ENCODE peak calls at places on chromosomes 1 and 21, in nine cellular contexts. One of them, this sample, is unnamed.

GRCh38 chr1:156316909-156317308 is 17.8 kb upstream of the VHLL start:
- DNase-seq in stimulated activated naive CD4-positive, alpha-beta T cell treated with Interleukin-2 at 50 U/mL for 16 hours: no peak
- DNase-seq in stimulated activated CD8-positive, alpha-beta memory T cell treated with anti-CD3 and anti-CD28 coated beads, Interleukin-12 subunit alpha, Interleukin-12 subunit beta, amount 100 ng/mL, for 1 hour: no peak
- DNase-seq in HTR-8/SVneo: no peak
- DNase-seq in NCI-H345: no peak
- DNase-seq in upper lobe of right lung: no peak
- DNase-seq in HS-27A: no peak
- DNase-seq in epithelial cell of proximal tubule: no peak
- DNase-seq in CD4-positive, alpha-beta memory T cell: no peak
- DNase-seq in this sample: no peak

GRCh38 chr1:244615301-244615700 is 37.6 kb upstream of the DESI2 start:
- DNase-seq in HTR-8/SVneo: no peak
- DNase-seq in stimulated activated naive CD4-positive, alpha-beta T cell treated with Interleukin-2 at 50 U/mL for 16 hours: no peak
- DNase-seq in NCI-H345: no peak
- DNase-seq in stimulated activated CD8-positive, alpha-beta memory T cell treated with anti-CD3 and anti-CD28 coated beads, Interleukin-12 subunit alpha, Interleukin-12 subunit beta, amount 100 ng/mL, for 1 hour: no peak
- DNase-seq in CD4-positive, alpha-beta memory T cell: no peak
- DNase-seq in upper lobe of right lung: no peak
- DNase-seq in epithelial cell of proximal tubule: no peak
- DNase-seq in HS-27A: no peak
- DNase-seq in this sample: no peak

GRCh38 chr21:25039461-25040380 is 567.6 kb downstream of the MRPL39 start:
- DNase-seq in upper lobe of right lung: no peak
- DNase-seq in NCI-H345: peak; percentile 34
- DNase-seq in stimulated activated naive CD4-positive, alpha-beta T cell treated with Interleukin-2 at 50 U/mL for 16 hours: no peak
- DNase-seq in epithelial cell of proximal tubule: peak; percentile 26
- DNase-seq in HTR-8/SVneo: peak; percentile 17
- DNase-seq in CD4-positive, alpha-beta memory T cell: no peak
- DNase-seq in HS-27A: peak; percentile 15
- DNase-seq in stimulated activated CD8-positive, alpha-beta memory T cell treated with anti-CD3 and anti-CD28 coated beads, Interleukin-12 subunit alpha, Interleukin-12 subunit beta, amount 100 ng/mL, for 1 hour: no peak
- DNase-seq in this sample: no peak

GRCh38 chr1:65066379-65066765 is 81.6 kb upstream of the AK4 start:
- DNase-seq in HTR-8/SVneo: no peak
- DNase-seq in HS-27A: no peak
- DNase-seq in NCI-H345: no peak
- DNase-seq in epithelial cell of proximal tubule: no peak
- DNase-seq in stimulated activated naive CD4-positive, alpha-beta T cell treated with Interleukin-2 at 50 U/mL for 16 hours: no peak
- DNase-seq in stimulated activated CD8-positive, alpha-beta memory T cell treated with anti-CD3 and anti-CD28 coated beads, Interleukin-12 subunit alpha, Interleukin-12 subunit beta, amount 100 ng/mL, for 1 hour: no peak
- DNase-seq in upper lobe of right lung: no peak
- DNase-seq in CD4-positive, alpha-beta memory T cell: peak; percentile 47
- DNase-seq in this sample: no peak

GRCh38 chr1:210754931-210755670 is 378.8 kb downstream of the KCNH1 start:
- DNase-seq in HS-27A: no peak
- DNase-seq in HTR-8/SVneo: no peak
- DNase-seq in upper lobe of right lung: no peak
- DNase-seq in CD4-positive, alpha-beta memory T cell: no peak
- DNase-seq in NCI-H345: peak; percentile 99
- DNase-seq in stimulated activated CD8-positive, alpha-beta memory T cell treated with anti-CD3 and anti-CD28 coated beads, Interleukin-12 subunit alpha, Interleukin-12 subunit beta, amount 100 ng/mL, for 1 hour: no peak
- DNase-seq in stimulated activated naive CD4-positive, alpha-beta T cell treated with Interleukin-2 at 50 U/mL for 16 hours: no peak
- DNase-seq in epithelial cell of proximal tubule: no peak
- DNase-seq in this sample: peak; percentile 52

GRCh38 chr1:245383396-245384330 is 228.9 kb downstream of the KIF26B start:
- DNase-seq in NCI-H345: no peak
- DNase-seq in HTR-8/SVneo: no peak
- DNase-seq in stimulated activated CD8-positive, alpha-beta memory T cell treated with anti-CD3 and anti-CD28 coated beads, Interleukin-12 subunit alpha, Interleukin-12 subunit beta, amount 100 ng/mL, for 1 hour: no peak
- DNase-seq in HS-27A: no peak
- DNase-seq in stimulated activated naive CD4-positive, alpha-beta T cell treated with Interleukin-2 at 50 U/mL for 16 hours: no peak
- DNase-seq in upper lobe of right lung: no peak
- DNase-seq in epithelial cell of proximal tubule: no peak
- DNase-seq in CD4-positive, alpha-beta memory T cell: no peak
- DNase-seq in this sample: no peak

GRCh38 chr21:35924714-35925301 is 135.5 kb downstream of the SETD4 start:
- DNase-seq in upper lobe of right lung: no peak
- DNase-seq in CD4-positive, alpha-beta memory T cell: no peak
- DNase-seq in epithelial cell of proximal tubule: peak; percentile 65
- DNase-seq in stimulated activated CD8-positive, alpha-beta memory T cell treated with anti-CD3 and anti-CD28 coated beads, Interleukin-12 subunit alpha, Interleukin-12 subunit beta, amount 100 ng/mL, for 1 hour: no peak
- DNase-seq in HS-27A: no peak
- DNase-seq in HTR-8/SVneo: peak; percentile 10
- DNase-seq in stimulated activated naive CD4-positive, alpha-beta T cell treated with Interleukin-2 at 50 U/mL for 16 hours: peak; percentile 13
- DNase-seq in NCI-H345: no peak
- DNase-seq in this sample: no peak

GRCh38 chr1:149848811-149849210 is 50.6 kb upstream of the BOLA1 start:
- DNase-seq in NCI-H345: peak; percentile 62
- DNase-seq in HS-27A: no peak
- DNase-seq in CD4-positive, alpha-beta memory T cell: no peak
- DNase-seq in stimulated activated naive CD4-positive, alpha-beta T cell treated with Interleukin-2 at 50 U/mL for 16 hours: no peak
- DNase-seq in upper lobe of right lung: no peak
- DNase-seq in epithelial cell of proximal tubule: no peak
- DNase-seq in stimulated activated CD8-positive, alpha-beta memory T cell treated with anti-CD3 and anti-CD28 coated beads, Interleukin-12 subunit alpha, Interleukin-12 subunit beta, amount 100 ng/mL, for 1 hour: no peak
- DNase-seq in HTR-8/SVneo: no peak
- DNase-seq in this sample: peak; percentile 3

GRCh38 chr1:52365091-52365745 is 787 bp downstream of the CC2D1B start:
- DNase-seq in CD4-positive, alpha-beta memory T cell: peak; percentile 51
- DNase-seq in stimulated activated naive CD4-positive, alpha-beta T cell treated with Interleukin-2 at 50 U/mL for 16 hours: no peak
- DNase-seq in NCI-H345: no peak
- DNase-seq in upper lobe of right lung: peak; percentile 87
- DNase-seq in HTR-8/SVneo: peak; percentile 72
- DNase-seq in HS-27A: peak; percentile 55
- DNase-seq in stimulated activated CD8-positive, alpha-beta memory T cell treated with anti-CD3 and anti-CD28 coated beads, Interleukin-12 subunit alpha, Interleukin-12 subunit beta, amount 100 ng/mL, for 1 hour: no peak
- DNase-seq in epithelial cell of proximal tubule: peak; percentile 18
- DNase-seq in this sample: peak; percentile 23

GRCh38 chr1:244273262-244273844 is 178.4 kb downstream of the ADSS2 start:
- DNase-seq in HTR-8/SVneo: no peak
- DNase-seq in upper lobe of right lung: no peak
- DNase-seq in NCI-H345: no peak
- DNase-seq in CD4-positive, alpha-beta memory T cell: no peak
- DNase-seq in epithelial cell of proximal tubule: no peak
- DNase-seq in stimulated activated naive CD4-positive, alpha-beta T cell treated with Interleukin-2 at 50 U/mL for 16 hours: no peak
- DNase-seq in stimulated activated CD8-positive, alpha-beta memory T cell treated with anti-CD3 and anti-CD28 coated beads, Interleukin-12 subunit alpha, Interleukin-12 subunit beta, amount 100 ng/mL, for 1 hour: no peak
- DNase-seq in HS-27A: no peak
- DNase-seq in this sample: no peak

GRCh38 chr1:185938396-185938795 is 204.2 kb downstream of the HMCN1 start:
- DNase-seq in HTR-8/SVneo: no peak
- DNase-seq in stimulated activated naive CD4-positive, alpha-beta T cell treated with Interleukin-2 at 50 U/mL for 16 hours: no peak
- DNase-seq in upper lobe of right lung: no peak
- DNase-seq in NCI-H345: no peak
- DNase-seq in CD4-positive, alpha-beta memory T cell: no peak
- DNase-seq in stimulated activated CD8-positive, alpha-beta memory T cell treated with anti-CD3 and anti-CD28 coated beads, Interleukin-12 subunit alpha, Interleukin-12 subunit beta, amount 100 ng/mL, for 1 hour: no peak
- DNase-seq in HS-27A: peak; percentile 53
- DNase-seq in epithelial cell of proximal tubule: no peak
- DNase-seq in this sample: no peak

GRCh38 chr1:172135923-172136610 is 284.4 kb upstream of the C1orf105 start:
- DNase-seq in epithelial cell of proximal tubule: no peak
- DNase-seq in HS-27A: peak; percentile 42
- DNase-seq in CD4-positive, alpha-beta memory T cell: no peak
- DNase-seq in stimulated activated CD8-positive, alpha-beta memory T cell treated with anti-CD3 and anti-CD28 coated beads, Interleukin-12 subunit alpha, Interleukin-12 subunit beta, amount 100 ng/mL, for 1 hour: no peak
- DNase-seq in HTR-8/SVneo: no peak
- DNase-seq in NCI-H345: no peak
- DNase-seq in stimulated activated naive CD4-positive, alpha-beta T cell treated with Interleukin-2 at 50 U/mL for 16 hours: no peak
- DNase-seq in upper lobe of right lung: no peak
- DNase-seq in this sample: no peak

GRCh38 chr1:80218112-80218511 is 1211.6 kb upstream of the ADGRL4 start:
- DNase-seq in HTR-8/SVneo: peak; percentile 3
- DNase-seq in stimulated activated naive CD4-positive, alpha-beta T cell treated with Interleukin-2 at 50 U/mL for 16 hours: no peak
- DNase-seq in stimulated activated CD8-positive, alpha-beta memory T cell treated with anti-CD3 and anti-CD28 coated beads, Interleukin-12 subunit alpha, Interleukin-12 subunit beta, amount 100 ng/mL, for 1 hour: no peak
- DNase-seq in NCI-H345: peak; percentile 9
- DNase-seq in upper lobe of right lung: no peak
- DNase-seq in epithelial cell of proximal tubule: peak; percentile 33
- DNase-seq in CD4-positive, alpha-beta memory T cell: no peak
- DNase-seq in HS-27A: peak; percentile 63
- DNase-seq in this sample: no peak

GRCh38 chr1:88001460-88001859 is 672.8 kb downstream of the LMO4 start:
- DNase-seq in stimulated activated naive CD4-positive, alpha-beta T cell treated with Interleukin-2 at 50 U/mL for 16 hours: no peak
- DNase-seq in NCI-H345: no peak
- DNase-seq in HS-27A: peak; percentile 54
- DNase-seq in stimulated activated CD8-positive, alpha-beta memory T cell treated with anti-CD3 and anti-CD28 coated beads, Interleukin-12 subunit alpha, Interleukin-12 subunit beta, amount 100 ng/mL, for 1 hour: no peak
- DNase-seq in CD4-positive, alpha-beta memory T cell: no peak
- DNase-seq in epithelial cell of proximal tubule: peak; percentile 43
- DNase-seq in HTR-8/SVneo: no peak
- DNase-seq in upper lobe of right lung: no peak
- DNase-seq in this sample: no peak

GRCh38 chr1:187549540-187549939 is 720.8 kb downstream of the PLA2G4A start:
- DNase-seq in CD4-positive, alpha-beta memory T cell: no peak
- DNase-seq in HTR-8/SVneo: no peak
- DNase-seq in epithelial cell of proximal tubule: no peak
- DNase-seq in upper lobe of right lung: no peak
- DNase-seq in HS-27A: no peak
- DNase-seq in stimulated activated CD8-positive, alpha-beta memory T cell treated with anti-CD3 and anti-CD28 coated beads, Interleukin-12 subunit alpha, Interleukin-12 subunit beta, amount 100 ng/mL, for 1 hour: no peak
- DNase-seq in stimulated activated naive CD4-positive, alpha-beta T cell treated with Interleukin-2 at 50 U/mL for 16 hours: no peak
- DNase-seq in NCI-H345: no peak
- DNase-seq in this sample: no peak

GRCh38 chr1:29709711-29710169 is 473.4 kb downstream of the PTPRU start:
- DNase-seq in stimulated activated naive CD4-positive, alpha-beta T cell treated with Interleukin-2 at 50 U/mL for 16 hours: no peak
- DNase-seq in upper lobe of right lung: peak; percentile 25
- DNase-seq in epithelial cell of proximal tubule: no peak
- DNase-seq in stimulated activated CD8-positive, alpha-beta memory T cell treated with anti-CD3 and anti-CD28 coated beads, Interleukin-12 subunit alpha, Interleukin-12 subunit beta, amount 100 ng/mL, for 1 hour: no peak
- DNase-seq in HTR-8/SVneo: peak; percentile 49
- DNase-seq in CD4-positive, alpha-beta memory T cell: no peak
- DNase-seq in HS-27A: no peak
- DNase-seq in NCI-H345: peak; percentile 69
- DNase-seq in this sample: peak; percentile 83

GRCh38 chr21:32094792-32095191 is 184.1 kb downstream of the MIS18A start:
- DNase-seq in stimulated activated naive CD4-positive, alpha-beta T cell treated with Interleukin-2 at 50 U/mL for 16 hours: no peak
- DNase-seq in epithelial cell of proximal tubule: no peak
- DNase-seq in CD4-positive, alpha-beta memory T cell: no peak
- DNase-seq in HTR-8/SVneo: no peak
- DNase-seq in HS-27A: peak; percentile 5
- DNase-seq in NCI-H345: no peak
- DNase-seq in upper lobe of right lung: no peak
- DNase-seq in stimulated activated CD8-positive, alpha-beta memory T cell treated with anti-CD3 and anti-CD28 coated beads, Interleukin-12 subunit alpha, Interleukin-12 subunit beta, amount 100 ng/mL, for 1 hour: no peak
- DNase-seq in this sample: no peak

GRCh38 chr1:203650012-203650836 is 23.6 kb downstream of the ATP2B4 start:
- DNase-seq in stimulated activated naive CD4-positive, alpha-beta T cell treated with Interleukin-2 at 50 U/mL for 16 hours: peak; percentile 77
- DNase-seq in upper lobe of right lung: peak; percentile 82
- DNase-seq in CD4-positive, alpha-beta memory T cell: peak; percentile 95
- DNase-seq in stimulated activated CD8-positive, alpha-beta memory T cell treated with anti-CD3 and anti-CD28 coated beads, Interleukin-12 subunit alpha, Interleukin-12 subunit beta, amount 100 ng/mL, for 1 hour: peak; percentile 57
- DNase-seq in HS-27A: no peak
- DNase-seq in epithelial cell of proximal tubule: no peak
- DNase-seq in NCI-H345: peak; percentile 66
- DNase-seq in HTR-8/SVneo: no peak
- DNase-seq in this sample: peak; percentile 53

GRCh38 chr1:29577512-29577911 is 341.2 kb downstream of the PTPRU start:
- DNase-seq in NCI-H345: no peak
- DNase-seq in epithelial cell of proximal tubule: no peak
- DNase-seq in stimulated activated naive CD4-positive, alpha-beta T cell treated with Interleukin-2 at 50 U/mL for 16 hours: no peak
- DNase-seq in CD4-positive, alpha-beta memory T cell: no peak
- DNase-seq in HS-27A: no peak
- DNase-seq in stimulated activated CD8-positive, alpha-beta memory T cell treated with anti-CD3 and anti-CD28 coated beads, Interleukin-12 subunit alpha, Interleukin-12 subunit beta, amount 100 ng/mL, for 1 hour: no peak
- DNase-seq in HTR-8/SVneo: no peak
- DNase-seq in upper lobe of right lung: no peak
- DNase-seq in this sample: no peak

GRCh38 chr1:169877800-169878491 is 15.8 kb downstream of the SCYL3 start:
- DNase-seq in upper lobe of right lung: no peak
- DNase-seq in stimulated activated CD8-positive, alpha-beta memory T cell treated with anti-CD3 and anti-CD28 coated beads, Interleukin-12 subunit alpha, Interleukin-12 subunit beta, amount 100 ng/mL, for 1 hour: no peak
- DNase-seq in NCI-H345: no peak
- DNase-seq in HS-27A: no peak
- DNase-seq in HTR-8/SVneo: no peak
- DNase-seq in CD4-positive, alpha-beta memory T cell: no peak
- DNase-seq in epithelial cell of proximal tubule: no peak
- DNase-seq in stimulated activated naive CD4-positive, alpha-beta T cell treated with Interleukin-2 at 50 U/mL for 16 hours: no peak
- DNase-seq in this sample: no peak

GRCh38 chr1:212225416-212225815 is 59.8 kb upstream of the PPP2R5A start:
- DNase-seq in epithelial cell of proximal tubule: no peak
- DNase-seq in HS-27A: no peak
- DNase-seq in stimulated activated CD8-positive, alpha-beta memory T cell treated with anti-CD3 and anti-CD28 coated beads, Interleukin-12 subunit alpha, Interleukin-12 subunit beta, amount 100 ng/mL, for 1 hour: peak; percentile 9
- DNase-seq in HTR-8/SVneo: no peak
- DNase-seq in upper lobe of right lung: no peak
- DNase-seq in CD4-positive, alpha-beta memory T cell: peak; percentile 68
- DNase-seq in NCI-H345: no peak
- DNase-seq in stimulated activated naive CD4-positive, alpha-beta T cell treated with Interleukin-2 at 50 U/mL for 16 hours: no peak
- DNase-seq in this sample: no peak

GRCh38 chr1:179866616-179867015 is 11.0 kb downstream of the TOR1AIP2 start:
- DNase-seq in CD4-positive, alpha-beta memory T cell: no peak
- DNase-seq in epithelial cell of proximal tubule: no peak
- DNase-seq in stimulated activated naive CD4-positive, alpha-beta T cell treated with Interleukin-2 at 50 U/mL for 16 hours: no peak
- DNase-seq in stimulated activated CD8-positive, alpha-beta memory T cell treated with anti-CD3 and anti-CD28 coated beads, Interleukin-12 subunit alpha, Interleukin-12 subunit beta, amount 100 ng/mL, for 1 hour: no peak
- DNase-seq in HS-27A: no peak
- DNase-seq in HTR-8/SVneo: no peak
- DNase-seq in upper lobe of right lung: no peak
- DNase-seq in NCI-H345: no peak
- DNase-seq in this sample: no peak

GRCh38 chr1:110433803-110434202 is 17.1 kb upstream of the PROK1 start:
- DNase-seq in stimulated activated CD8-positive, alpha-beta memory T cell treated with anti-CD3 and anti-CD28 coated beads, Interleukin-12 subunit alpha, Interleukin-12 subunit beta, amount 100 ng/mL, for 1 hour: no peak
- DNase-seq in HTR-8/SVneo: peak; percentile 48
- DNase-seq in epithelial cell of proximal tubule: peak; percentile 51
- DNase-seq in upper lobe of right lung: peak; percentile 89
- DNase-seq in stimulated activated naive CD4-positive, alpha-beta T cell treated with Interleukin-2 at 50 U/mL for 16 hours: no peak
- DNase-seq in CD4-positive, alpha-beta memory T cell: no peak
- DNase-seq in HS-27A: no peak
- DNase-seq in NCI-H345: no peak
- DNase-seq in this sample: no peak

GRCh38 chr1:100895540-100896480 is at the start of gene SLC30A7:
- DNase-seq in NCI-H345: peak; percentile 91
- DNase-seq in epithelial cell of proximal tubule: peak; percentile 49
- DNase-seq in CD4-positive, alpha-beta memory T cell: peak; percentile 98
- DNase-seq in HS-27A: peak; percentile 86
- DNase-seq in HTR-8/SVneo: peak; percentile 55
- DNase-seq in stimulated activated naive CD4-positive, alpha-beta T cell treated with Interleukin-2 at 50 U/mL for 16 hours: peak; percentile 94
- DNase-seq in upper lobe of right lung: peak; percentile 99
- DNase-seq in stimulated activated CD8-positive, alpha-beta memory T cell treated with anti-CD3 and anti-CD28 coated beads, Interleukin-12 subunit alpha, Interleukin-12 subunit beta, amount 100 ng/mL, for 1 hour: peak; percentile 94
- DNase-seq in this sample: peak; percentile 94

This sample was measured in prostate gland.